ENCODE peak calls at places on chromosomes 5 and 9, in nine cellular contexts. One of them, this sample, is unnamed.

GRCh38 chr5:1334831-1335539 is 9.9 kb downstream of the CLPTM1L start:
- DNase-seq in astrocyte: no peak
- DNase-seq in suprapubic skin: no peak
- DNase-seq in heart left ventricle: no peak
- DNase-seq in lung: no peak
- DNase-seq in prostate gland: no peak
- DNase-seq in AG04450: no peak
- DNase-seq in PC-3: no peak
- DNase-seq in thoracic aorta: no peak
- DNase-seq in this sample: no peak

GRCh38 chr9:131590449-131590848 is 45.1 kb downstream of the PRRT1B start:
- DNase-seq in astrocyte: no peak
- DNase-seq in suprapubic skin: no peak
- DNase-seq in heart left ventricle: no peak
- DNase-seq in lung: no peak
- DNase-seq in prostate gland: no peak
- DNase-seq in AG04450: no peak
- DNase-seq in PC-3: no peak
- DNase-seq in thoracic aorta: no peak
- DNase-seq in this sample: no peak

GRCh38 chr9:76109953-76110352 is 219.5 kb downstream of the PCSK5 start:
- DNase-seq in astrocyte: peak; percentile 38
- DNase-seq in suprapubic skin: no peak
- DNase-seq in heart left ventricle: no peak
- DNase-seq in lung: peak; percentile 29
- DNase-seq in prostate gland: no peak
- DNase-seq in AG04450: no peak
- DNase-seq in PC-3: no peak
- DNase-seq in thoracic aorta: peak; percentile 33
- DNase-seq in this sample: peak; percentile 5

GRCh38 chr5:142432369-142432863 is 107.6 kb upstream of the SPRY4 start:
- DNase-seq in astrocyte: no peak
- DNase-seq in suprapubic skin: no peak
- DNase-seq in heart left ventricle: no peak
- DNase-seq in lung: peak; percentile 42
- DNase-seq in prostate gland: peak; percentile 12
- DNase-seq in AG04450: no peak
- DNase-seq in PC-3: no peak
- DNase-seq in thoracic aorta: no peak
- DNase-seq in this sample: no peak

GRCh38 chr5:55338810-55339243 is 31.0 kb downstream of the MTREX start:
- DNase-seq in astrocyte: no peak
- DNase-seq in suprapubic skin: no peak
- DNase-seq in heart left ventricle: peak; percentile 42
- DNase-seq in lung: no peak
- DNase-seq in prostate gland: no peak
- DNase-seq in AG04450: no peak
- DNase-seq in PC-3: no peak
- DNase-seq in thoracic aorta: peak; percentile 20
- DNase-seq in this sample: no peak

GRCh38 chr9:78150983-78151356 is 84.9 kb upstream of the CEP78 start:
- DNase-seq in astrocyte: no peak
- DNase-seq in suprapubic skin: no peak
- DNase-seq in heart left ventricle: no peak
- DNase-seq in lung: no peak
- DNase-seq in prostate gland: no peak
- DNase-seq in AG04450: no peak
- DNase-seq in PC-3: no peak
- DNase-seq in thoracic aorta: no peak
- DNase-seq in this sample: no peak

GRCh38 chr5:139388198-139388821 is 1.4 kb downstream of the MZB1 start:
- DNase-seq in astrocyte: no peak
- DNase-seq in suprapubic skin: peak; percentile 77
- DNase-seq in heart left ventricle: no peak
- DNase-seq in lung: no peak
- DNase-seq in prostate gland: peak; percentile 77
- DNase-seq in AG04450: no peak
- DNase-seq in PC-3: no peak
- DNase-seq in thoracic aorta: no peak
- DNase-seq in this sample: no peak

GRCh38 chr5:142175461-142176142 is 67.0 kb downstream of the NDFIP1 start:
- DNase-seq in astrocyte: no peak
- DNase-seq in suprapubic skin: no peak
- DNase-seq in heart left ventricle: no peak
- DNase-seq in lung: no peak
- DNase-seq in prostate gland: no peak
- DNase-seq in AG04450: no peak
- DNase-seq in PC-3: no peak
- DNase-seq in thoracic aorta: no peak
- DNase-seq in this sample: no peak

GRCh38 chr5:31656806-31657205 is 17.9 kb downstream of the PDZD2 start:
- DNase-seq in astrocyte: no peak
- DNase-seq in suprapubic skin: no peak
- DNase-seq in heart left ventricle: no peak
- DNase-seq in lung: no peak
- DNase-seq in prostate gland: no peak
- DNase-seq in AG04450: no peak
- DNase-seq in PC-3: no peak
- DNase-seq in thoracic aorta: no peak
- DNase-seq in this sample: no peak

GRCh38 chr5:42876375-42876844 is 64.7 kb upstream of the SELENOP start:
- DNase-seq in astrocyte: no peak
- DNase-seq in suprapubic skin: no peak
- DNase-seq in heart left ventricle: no peak
- DNase-seq in lung: no peak
- DNase-seq in prostate gland: no peak
- DNase-seq in AG04450: no peak
- DNase-seq in PC-3: no peak
- DNase-seq in thoracic aorta: no peak
- DNase-seq in this sample: no peak

GRCh38 chr5:52987711-52988329 is 1.3 kb upstream of the ITGA2 start:
- DNase-seq in astrocyte: peak; percentile 86
- DNase-seq in suprapubic skin: no peak
- DNase-seq in heart left ventricle: no peak
- DNase-seq in lung: peak; percentile 39
- DNase-seq in prostate gland: peak; percentile 40
- DNase-seq in AG04450: no peak
- DNase-seq in PC-3: peak; percentile 97
- DNase-seq in thoracic aorta: no peak
- DNase-seq in this sample: peak; percentile 43

GRCh38 chr5:34507948-34508347 is 148.2 kb upstream of the RAI14 start:
- DNase-seq in astrocyte: no peak
- DNase-seq in suprapubic skin: no peak
- DNase-seq in heart left ventricle: no peak
- DNase-seq in lung: no peak
- DNase-seq in prostate gland: no peak
- DNase-seq in AG04450: no peak
- DNase-seq in PC-3: peak; percentile 40
- DNase-seq in thoracic aorta: no peak
- DNase-seq in this sample: no peak

GRCh38 chr9:90921104-90921503 is 119.5 kb downstream of the SYK start:
- DNase-seq in astrocyte: no peak
- DNase-seq in suprapubic skin: no peak
- DNase-seq in heart left ventricle: peak; percentile 95
- DNase-seq in lung: peak; percentile 66
- DNase-seq in prostate gland: peak; percentile 97
- DNase-seq in AG04450: no peak
- DNase-seq in PC-3: no peak
- DNase-seq in thoracic aorta: peak; percentile 74
- DNase-seq in this sample: no peak

GRCh38 chr5:96259211-96259772 is 173.8 kb downstream of the PCSK1 start:
- DNase-seq in astrocyte: peak; percentile 68
- DNase-seq in suprapubic skin: no peak
- DNase-seq in heart left ventricle: no peak
- DNase-seq in lung: no peak
- DNase-seq in prostate gland: no peak
- DNase-seq in AG04450: no peak
- DNase-seq in PC-3: peak; percentile 77
- DNase-seq in thoracic aorta: no peak
- DNase-seq in this sample: no peak

GRCh38 chr9:35734096-35734495 is 1.6 kb downstream of the CREB3 start:
- DNase-seq in astrocyte: no peak
- DNase-seq in suprapubic skin: no peak
- DNase-seq in heart left ventricle: no peak
- DNase-seq in lung: no peak
- DNase-seq in prostate gland: no peak
- DNase-seq in AG04450: no peak
- DNase-seq in PC-3: no peak
- DNase-seq in thoracic aorta: no peak
- DNase-seq in this sample: no peak

GRCh38 chr5:137292461-137293025 is 206.6 kb downstream of the SPOCK1 start:
- DNase-seq in astrocyte: no peak
- DNase-seq in suprapubic skin: no peak
- DNase-seq in heart left ventricle: no peak
- DNase-seq in lung: no peak
- DNase-seq in prostate gland: peak; percentile 71
- DNase-seq in AG04450: no peak
- DNase-seq in PC-3: peak; percentile 86
- DNase-seq in thoracic aorta: no peak
- DNase-seq in this sample: no peak

GRCh38 chr9:109020113-109020512 is 6.8 kb upstream of the CTNNAL1 start:
- DNase-seq in astrocyte: no peak
- DNase-seq in suprapubic skin: no peak
- DNase-seq in heart left ventricle: no peak
- DNase-seq in lung: no peak
- DNase-seq in prostate gland: no peak
- DNase-seq in AG04450: no peak
- DNase-seq in PC-3: no peak
- DNase-seq in thoracic aorta: no peak
- DNase-seq in this sample: no peak

GRCh38 chr5:14463629-14464028 is 118.0 kb upstream of the OTULINL start:
- DNase-seq in astrocyte: peak; percentile 73
- DNase-seq in suprapubic skin: no peak
- DNase-seq in heart left ventricle: no peak
- DNase-seq in lung: no peak
- DNase-seq in prostate gland: no peak
- DNase-seq in AG04450: no peak
- DNase-seq in PC-3: peak; percentile 89
- DNase-seq in thoracic aorta: no peak
- DNase-seq in this sample: no peak

GRCh38 chr5:114055318-114055788 is 306.5 kb upstream of the KCNN2 start:
- DNase-seq in astrocyte: peak; percentile 23
- DNase-seq in suprapubic skin: no peak
- DNase-seq in heart left ventricle: peak; percentile 77
- DNase-seq in lung: no peak
- DNase-seq in prostate gland: peak; percentile 9
- DNase-seq in AG04450: peak; percentile 6
- DNase-seq in PC-3: no peak
- DNase-seq in thoracic aorta: no peak
- DNase-seq in this sample: peak; percentile 27

GRCh38 chr5:14449052-14449661 is 132.4 kb upstream of the OTULINL start:
- DNase-seq in astrocyte: peak; percentile 97
- DNase-seq in suprapubic skin: no peak
- DNase-seq in heart left ventricle: peak; percentile 35
- DNase-seq in lung: no peak
- DNase-seq in prostate gland: no peak
- DNase-seq in AG04450: peak; percentile 48
- DNase-seq in PC-3: peak; percentile 64
- DNase-seq in thoracic aorta: no peak
- DNase-seq in this sample: peak; percentile 98

GRCh38 chr5:81825237-81825636 is 74.3 kb upstream of the SSBP2 start:
- DNase-seq in astrocyte: peak; percentile 63
- DNase-seq in suprapubic skin: no peak
- DNase-seq in heart left ventricle: peak; percentile 73
- DNase-seq in lung: peak; percentile 40
- DNase-seq in prostate gland: no peak
- DNase-seq in AG04450: peak; percentile 11
- DNase-seq in PC-3: peak; percentile 64
- DNase-seq in thoracic aorta: no peak
- DNase-seq in this sample: peak; percentile 57
- H3K4me3 ChIP-seq in astrocyte: no peak overlapping the region
- H3K4me3 ChIP-seq in suprapubic skin: no peak overlapping the region
- H3K4me3 ChIP-seq in heart left ventricle: no peak overlapping the region
- H3K4me3 ChIP-seq in lung: no peak overlapping the region
- H3K4me3 ChIP-seq in prostate gland: no peak overlapping the region
- H3K4me3 ChIP-seq in AG04450: no peak overlapping the region
- H3K4me3 ChIP-seq in PC-3: no peak overlapping the region
- H3K4me3 ChIP-seq in thoracic aorta: no peak overlapping the region
- H3K4me3 ChIP-seq in this sample: no peak overlapping the region

DNA sequence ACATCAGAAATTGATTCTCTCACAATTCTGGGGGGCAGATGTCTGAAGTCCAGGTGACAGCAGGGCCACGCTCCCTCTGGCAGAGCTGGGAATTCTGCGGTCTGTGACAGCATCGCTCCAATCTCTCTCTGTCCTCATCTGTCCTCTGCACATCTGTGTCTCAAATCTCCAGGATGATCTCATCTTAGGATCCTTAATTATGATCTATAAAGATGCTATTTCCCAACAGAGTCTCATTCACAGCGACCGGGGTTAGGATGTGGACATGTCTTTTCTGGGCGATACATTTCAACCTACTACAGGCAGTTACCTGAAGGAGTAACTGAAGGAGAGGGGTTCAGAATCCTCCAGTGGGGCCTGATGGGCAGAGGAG is 31.4 kb downstream of the ANKRD33B start:
- DNase-seq in astrocyte: peak; percentile 15
- DNase-seq in suprapubic skin: no peak
- DNase-seq in heart left ventricle: no peak
- DNase-seq in lung: no peak
- DNase-seq in prostate gland: no peak
- DNase-seq in AG04450: no peak
- DNase-seq in PC-3: peak; percentile 33
- DNase-seq in thoracic aorta: no peak
- DNase-seq in this sample: no peak
- H3K27ac ChIP-seq in astrocyte: peak overlapping the region; percentile 66
- H3K27ac ChIP-seq in suprapubic skin: peak overlapping the region; percentile 84
- H3K27ac ChIP-seq in heart left ventricle: peak overlapping the region; percentile 66
- H3K27ac ChIP-seq in lung: peak overlapping the region; percentile 80
- H3K27ac ChIP-seq in prostate gland: peak overlapping the region; percentile 69
- H3K27ac ChIP-seq in AG04450: peak overlapping the region; percentile 91
- H3K27ac ChIP-seq in PC-3: peak overlapping the region; percentile 78
- H3K27ac ChIP-seq in thoracic aorta: peak overlapping the region; percentile 33
- H3K27ac ChIP-seq in this sample: peak overlapping the region; percentile 72

GRCh38 chr5:134555889-134556311 is 30.4 kb downstream of the JADE2 start:
- DNase-seq in astrocyte: peak; percentile 51
- DNase-seq in suprapubic skin: no peak
- DNase-seq in heart left ventricle: peak; percentile 66
- DNase-seq in lung: peak; percentile 40
- DNase-seq in prostate gland: no peak
- DNase-seq in AG04450: no peak
- DNase-seq in PC-3: peak; percentile 85
- DNase-seq in thoracic aorta: peak; percentile 55
- DNase-seq in this sample: peak; percentile 30
- TF ChIP-seq CTCF in astrocyte: no peak
- TF ChIP-seq CTCF in suprapubic skin: no peak
- TF ChIP-seq CTCF in heart left ventricle: no peak
- TF ChIP-seq CTCF in lung: no peak
- TF ChIP-seq CTCF in prostate gland: no peak
- TF ChIP-seq CTCF in AG04450: peak; percentile 5
- TF ChIP-seq CTCF in PC-3: no peak
- TF ChIP-seq CTCF in thoracic aorta: no peak
- TF ChIP-seq CTCF in this sample: peak; percentile 11

GRCh38 chr9:133800266-133800665 is 62.1 kb upstream of the SARDH start:
- DNase-seq in astrocyte: no peak
- DNase-seq in suprapubic skin: no peak
- DNase-seq in heart left ventricle: no peak
- DNase-seq in lung: no peak
- DNase-seq in prostate gland: no peak
- DNase-seq in AG04450: no peak
- DNase-seq in PC-3: no peak
- DNase-seq in thoracic aorta: no peak
- DNase-seq in this sample: no peak
- H3K4me3 ChIP-seq in astrocyte: no peak overlapping the region
- H3K4me3 ChIP-seq in suprapubic skin: no peak overlapping the region
- H3K4me3 ChIP-seq in heart left ventricle: no peak overlapping the region
- H3K4me3 ChIP-seq in lung: no peak overlapping the region
- H3K4me3 ChIP-seq in prostate gland: no peak overlapping the region
- H3K4me3 ChIP-seq in AG04450: no peak overlapping the region
- H3K4me3 ChIP-seq in PC-3: no peak overlapping the region
- H3K4me3 ChIP-seq in thoracic aorta: no peak overlapping the region
- H3K4me3 ChIP-seq in this sample: no peak overlapping the region